ENCODE peak calls at places on chromosomes 12 and 14, in nine cellular contexts. M is body of pancreas, O is IMR-90, E is A549, X is dorsolateral prefrontal cortex, T is HepG2, H is neural progenitor cell, L is endothelial cell of umbilical vein, J is cardiac muscle cell. W is an unnamed sample.

GRCh38 chr12:104973250-104973649 is 12.9 kb upstream of the NOPCHAP1 start:
- DNase-seq in M (no peak), O (no peak), E (no peak), X (no peak), T (no peak), H (no peak), L (no peak), J (no peak), W (no peak)

GRCh38 chr12:77679701-77680100 is 151.0 kb upstream of the NAV3 start:
- DNase-seq in M (no peak), O (no peak), E (no peak), X (no peak), T (no peak), H (peak), L (no peak), J (no peak), W (no peak)

GRCh38 chr12:45644521-45644920 is 85.0 kb upstream of the ARID2 start:
- DNase-seq in M (no peak), O (peak), E (no peak), X (no peak), T (no peak), H (no peak), L (peak), J (no peak), W (no peak)

GRCh38 chr12:106084048-106084671 is 54.6 kb downstream of the NUAK1 start:
- DNase-seq in M (no peak), O (peak), E (peak), X (no peak), T (peak), H (peak), L (no peak), J (no peak), W (no peak)

GRCh38 chr12:76083246-76083735 is 1.2 kb downstream of the NAP1L1 start:
- DNase-seq in M (no peak), O (no peak), E (no peak), X (no peak), T (no peak), H (no peak), L (peak), J (no peak), W (no peak)

GRCh38 chr12:56014205-56014604 is 6.6 kb upstream of the IKZF4 start:
- DNase-seq in M (no peak), O (no peak), E (no peak), X (no peak), T (no peak), H (no peak), L (peak), J (no peak), W (no peak)

GRCh38 chr12:54025507-54026393 is 2.5 kb upstream of the HOXC6 start:
- DNase-seq in M (no peak), O (no peak), E (no peak), X (no peak), T (no peak), H (no peak), L (no peak), J (no peak), W (no peak)

GRCh38 chr12:107580750-107581529 is 104.7 kb upstream of the PWP1 start:
- DNase-seq in M (peak), O (no peak), E (no peak), X (no peak), T (no peak), H (peak), L (no peak), J (peak), W (peak)

GRCh38 chr12:57936513-57936883 is 4.9 kb upstream of the ATP23 start:
- DNase-seq in M (no peak), O (no peak), E (no peak), X (no peak), T (no peak), H (no peak), L (no peak), J (no peak), W (no peak)

GRCh38 chr12:34396861-34397590 is 374.7 kb downstream of the ALG10 start:
- DNase-seq in M (peak), O (no peak), E (no peak), X (no peak), T (no peak), H (no peak), L (no peak), J (no peak), W (peak)

GRCh38 chr12:105444050-105444808 is 113.7 kb downstream of the C12orf75 start:
- DNase-seq in M (no peak), O (peak), E (peak), X (no peak), T (no peak), H (no peak), L (peak), J (no peak), W (peak)

GRCh38 chr12:15636060-15636890 is 152.9 kb downstream of the EPS8 start:
- DNase-seq in M (no peak), O (no peak), E (no peak), X (no peak), T (no peak), H (no peak), L (peak), J (no peak), W (no peak)

GRCh38 chr14:101839236-101839635 is 77.7 kb downstream of the PPP2R5C start:
- DNase-seq in M (no peak), O (no peak), E (no peak), X (no peak), T (no peak), H (no peak), L (no peak), J (no peak), W (no peak)

GRCh38 chr12:72094490-72094889 is 155.8 kb downstream of the TPH2 start:
- DNase-seq in M (peak), O (no peak), E (no peak), X (no peak), T (no peak), H (no peak), L (no peak), J (no peak), W (no peak)

GRCh38 chr14:76715102-76715926 is 46.0 kb upstream of the VASH1 start:
- DNase-seq in M (no peak), O (no peak), E (no peak), X (no peak), T (no peak), H (peak), L (peak), J (no peak), W (peak)

GRCh38 chr12:109387425-109388166 is 39.9 kb downstream of the MYO1H start:
- DNase-seq in M (no peak), O (peak), E (peak), X (no peak), T (peak), H (peak), L (peak), J (peak), W (peak)

GRCh38 chr14:73723411-73723798 is 9.2 kb upstream of the PNMA1 start:
- DNase-seq in M (no peak), O (peak), E (no peak), X (no peak), T (no peak), H (no peak), L (no peak), J (no peak), W (no peak)

GRCh38 chr12:52602552-52602951 is 1.3 kb upstream of the KRT72 start:
- DNase-seq in M (no peak), O (no peak), E (no peak), X (no peak), T (no peak), H (no peak), L (no peak), J (no peak), W (no peak)

GRCh38 chr12:678747-679712 is 15.8 kb upstream of the NINJ2 start:
- DNase-seq in M (no peak), O (no peak), E (no peak), X (no peak), T (no peak), H (no peak), L (no peak), J (no peak), W (no peak)

GRCh38 chr12:128810182-128811127 is 13.3 kb downstream of the SLC15A4 start:
- DNase-seq in M (no peak), O (no peak), E (no peak), X (no peak), T (no peak), H (peak), L (no peak), J (no peak), W (peak)

GRCh38 chr14:26896447-26896846 is 298.6 kb upstream of the NOVA1 start:
- DNase-seq in M (no peak), O (peak), E (no peak), X (no peak), T (no peak), H (no peak), L (no peak), J (no peak), W (no peak)

GRCh38 chr12:87676726-87677125 is 352.5 kb downstream of the C12orf50 start:
- DNase-seq in M (no peak), O (no peak), E (no peak), X (no peak), T (no peak), H (no peak), L (no peak), J (no peak), W (no peak)

GRCh38 chr14:99326041-99326710 is 54.2 kb upstream of the BCL11B start:
- DNase-seq in M (no peak), O (no peak), E (no peak), X (no peak), T (no peak), H (no peak), L (no peak), J (no peak), W (no peak)

GRCh38 chr14:61730756-61731373 is 31.4 kb upstream of the SNAPC1 start:
- DNase-seq in M (no peak), O (no peak), E (no peak), X (no peak), T (no peak), H (no peak), L (peak), J (no peak), W (no peak)

GRCh38 chr14:89618821-89619551 is 202.0 kb upstream of the FOXN3 start:
- DNase-seq in M (peak), O (peak), E (peak), X (peak), T (peak), H (peak), L (peak), J (peak), W (peak)

GRCh38 chr12:27975222-27976136 is 2.9 kb upstream of the PTHLH start:
- DNase-seq in M (peak), O (peak), E (peak), X (no peak), T (no peak), H (peak), L (peak), J (peak), W (peak)

GRCh38 chr14:92755495-92755894 is 7.1 kb upstream of the LGMN start:
- DNase-seq in M (no peak), O (peak), E (no peak), X (no peak), T (no peak), H (no peak), L (no peak), J (no peak), W (no peak)

GRCh38 chr14:71705460-71705859 is 226.8 kb upstream of the RGS6 start:
- DNase-seq in M (no peak), O (peak), E (peak), X (no peak), T (no peak), H (no peak), L (no peak), J (no peak), W (no peak)

GRCh38 chr12:89353188-89353822 is 1.0 kb upstream of the DUSP6 start:
- DNase-seq in M (peak), O (peak), E (peak), X (no peak), T (peak), H (peak), L (peak), J (peak), W (peak)

GRCh38 chr12:103839893-103840292 is 1.1 kb downstream of the NT5DC3 start:
- DNase-seq in M (no peak), O (no peak), E (no peak), X (no peak), T (no peak), H (no peak), L (no peak), J (no peak), W (no peak)

GRCh38 chr12:103839103-103839502 is 1.9 kb downstream of the NT5DC3 start:
- DNase-seq in M (peak), O (no peak), E (no peak), X (no peak), T (peak), H (no peak), L (no peak), J (no peak), W (peak)

GRCh38 chr12:103840399-103840880 is 594 bp downstream of the NT5DC3 start:
- DNase-seq in M (peak), O (peak), E (peak), X (no peak), T (no peak), H (no peak), L (peak), J (no peak), W (peak)

GRCh38 chr12:103836345-103836744 is 4.7 kb downstream of the NT5DC3 start:
- DNase-seq in M (no peak), O (no peak), E (no peak), X (no peak), T (no peak), H (no peak), L (no peak), J (no peak), W (no peak)

DNA sequence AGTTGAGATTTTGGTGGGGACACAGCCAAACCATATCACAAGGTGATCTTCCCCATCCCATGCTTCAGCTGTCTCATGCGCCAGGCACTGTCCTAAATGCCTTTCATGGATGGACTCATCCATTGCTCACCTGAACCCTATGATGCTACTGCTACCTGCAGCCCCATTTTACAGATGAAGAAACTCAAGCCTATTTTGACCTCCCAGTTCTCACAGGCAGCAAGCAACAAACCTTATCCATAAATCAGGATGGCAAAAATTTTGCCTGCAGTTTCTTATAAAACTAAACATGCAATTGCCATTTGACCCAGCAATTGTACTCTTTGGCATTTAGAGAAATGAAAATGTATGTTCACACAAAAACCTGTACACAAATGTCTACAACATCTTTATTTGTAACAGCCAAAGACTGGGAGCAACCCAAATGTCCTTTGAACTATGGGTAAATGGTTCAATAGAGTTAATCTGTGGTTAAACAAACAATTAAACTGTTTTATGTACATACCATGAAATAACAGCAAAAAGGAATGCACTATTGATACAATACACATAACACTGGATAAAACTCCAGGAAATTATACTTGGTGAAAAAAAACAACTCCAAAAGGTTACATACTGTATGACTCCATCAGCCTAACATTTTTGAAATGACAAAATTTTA is 2.6 kb downstream of the NT5DC3 start:
- DNase-seq in M (no peak), O (no peak), E (no peak), X (no peak), T (peak), H (no peak), L (no peak), J (no peak), W (no peak)
- H3K27ac ChIP-seq in M (no peak), O (no peak), E (no peak), X (no peak), T (peak), H (no peak), L (no peak), J (no peak), W (no peak)

GRCh38 chr12:51232642-51233041 is 6.0 kb upstream of the DAZAP2 start:
- DNase-seq in M (no peak), O (no peak), E (no peak), X (no peak), T (no peak), H (no peak), L (no peak), J (no peak), W (no peak)
- H3K27ac ChIP-seq in M (no peak), O (no peak), E (no peak), X (no peak), T (no peak), H (no peak), L (no peak), J (no peak), W (no peak)

GRCh38 chr12:8455281-8455680 is 481 bp upstream of the CLEC6A start:
- DNase-seq in M (no peak), O (no peak), E (no peak), X (no peak), T (no peak), H (no peak), L (no peak), J (no peak), W (no peak)
- H3K27ac ChIP-seq in M (no peak), O (no peak), E (no peak), X (no peak), T (no peak), H (no peak), L (no peak), J (no peak), W (no peak)

DNA sequence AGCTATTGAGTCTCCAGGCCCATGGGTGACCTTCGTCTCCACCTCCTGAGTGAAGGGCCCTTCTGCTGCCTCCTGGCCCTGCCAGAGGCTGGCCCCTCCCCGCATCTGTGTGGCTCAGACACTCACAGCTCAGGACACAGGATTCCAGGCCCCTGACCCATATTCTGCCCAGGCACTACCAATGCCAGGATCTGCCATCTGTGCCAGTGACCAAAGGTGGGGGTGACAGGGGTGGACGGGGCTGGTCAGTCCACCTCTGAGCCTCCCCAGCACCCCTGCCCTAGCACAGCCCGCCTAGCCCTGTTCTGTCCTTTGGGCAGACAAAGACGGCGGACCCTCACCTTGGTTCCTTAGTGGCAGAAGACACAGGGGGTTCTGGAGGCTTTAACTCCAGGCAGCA is 2.8 kb downstream of the ASB2 start:
- DNase-seq in M (no peak), O (no peak), E (no peak), X (no peak), T (no peak), H (no peak), L (no peak), J (no peak), W (no peak)
- H3K27ac ChIP-seq in M (no peak), O (no peak), E (no peak), X (no peak), T (no peak), H (no peak), L (no peak), J (peak), W (no peak)

GRCh38 chr12:132159555-132160003 is 15.3 kb downstream of the NOC4L start:
- DNase-seq in M (no peak), O (no peak), E (no peak), X (no peak), T (no peak), H (no peak), L (no peak), J (no peak), W (no peak)

GRCh38 chr12:132156145-132156709 is 12.0 kb downstream of the NOC4L start:
- DNase-seq in M (no peak), O (no peak), E (no peak), X (no peak), T (no peak), H (no peak), L (no peak), J (no peak), W (no peak)

GRCh38 chr12:132156926-132157325 is 12.7 kb downstream of the NOC4L start:
- DNase-seq in M (no peak), O (no peak), E (no peak), X (no peak), T (no peak), H (no peak), L (no peak), J (no peak), W (no peak)

GRCh38 chr12:132158677-132159554 is 14.7 kb downstream of the NOC4L start:
- DNase-seq in M (no peak), O (no peak), E (no peak), X (no peak), T (no peak), H (no peak), L (no peak), J (no peak), W (no peak)

DNA sequence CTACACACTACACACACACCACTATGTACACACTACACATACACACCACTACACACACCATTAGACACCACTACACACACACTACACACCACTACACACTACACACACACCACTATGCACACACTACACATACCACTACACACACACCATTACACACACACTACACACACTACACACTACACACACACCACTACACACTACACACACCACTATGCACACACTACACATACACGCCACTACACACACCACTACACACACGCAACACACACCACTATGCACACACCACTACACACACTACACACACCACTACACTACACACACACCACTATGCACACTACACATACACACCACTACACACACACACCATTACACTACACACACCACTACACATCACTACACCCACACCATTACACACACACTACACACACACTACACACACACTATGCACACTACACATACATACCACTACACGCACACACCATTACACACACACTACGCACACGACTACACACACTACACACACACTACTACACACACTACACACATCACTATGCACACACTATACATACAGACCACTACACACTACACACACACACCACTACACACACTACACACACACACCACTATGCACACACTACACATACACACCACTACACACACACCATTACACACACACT is 13.6 kb downstream of the NOC4L start:
- DNase-seq in M (no peak), O (no peak), E (no peak), X (no peak), T (no peak), H (no peak), L (no peak), J (no peak), W (no peak)
- H3K27ac ChIP-seq in M (no peak), O (no peak), E (no peak), X (no peak), T (no peak), H (no peak), L (no peak), J (no peak), W (no peak)

GRCh38 chr14:54350196-54350595 is 46.6 kb upstream of the CDKN3 start:
- DNase-seq in M (no peak), O (peak), E (no peak), X (no peak), T (no peak), H (no peak), L (no peak), J (no peak), W (peak)
- H3K27ac ChIP-seq in M (no peak), O (peak), E (no peak), X (no peak), T (no peak), H (no peak), L (no peak), J (no peak), W (no peak)

GRCh38 chr14:65834812-65835211 is 422.3 kb downstream of the FUT8 start:
- DNase-seq in M (no peak), O (no peak), E (no peak), X (no peak), T (no peak), H (peak), L (no peak), J (no peak), W (no peak)

GRCh38 chr14:65835501-65835900 is 423.0 kb downstream of the FUT8 start:
- DNase-seq in M (no peak), O (no peak), E (no peak), X (no peak), T (no peak), H (no peak), L (no peak), J (no peak), W (no peak)

GRCh38 chr14:65833256-65833880 is 420.8 kb downstream of the FUT8 start:
- DNase-seq in M (no peak), O (no peak), E (no peak), X (no peak), T (no peak), H (peak), L (no peak), J (no peak), W (peak)

GRCh38 chr14:65832431-65833253 is 420.1 kb downstream of the FUT8 start:
- DNase-seq in M (no peak), O (peak), E (no peak), X (no peak), T (peak), H (peak), L (peak), J (peak), W (peak)

GRCh38 chr14:65834051-65834450 is 421.5 kb downstream of the FUT8 start:
- DNase-seq in M (no peak), O (no peak), E (no peak), X (no peak), T (no peak), H (no peak), L (no peak), J (no peak), W (no peak)
- H3K27ac ChIP-seq in M (no peak), O (no peak), E (no peak), X (no peak), T (no peak), H (no peak), L (no peak), J (no peak), W (no peak)

GRCh38 chr12:18323159-18323558 is 61.8 kb downstream of the PIK3C2G start:
- DNase-seq in M (no peak), O (peak), E (no peak), X (no peak), T (no peak), H (no peak), L (no peak), J (no peak), W (no peak)
- H3K27ac ChIP-seq in M (no peak), O (no peak), E (no peak), X (no peak), T (no peak), H (no peak), L (no peak), J (no peak), W (no peak)

W was measured in testis.